ENCODE peak calls at places on chromosomes 11 and 22, in eight cellular contexts. R is activated CD4-positive, CD25-positive, alpha-beta regulatory T cell; X is ovary; A is EL; E is PC-9; M is NAMALWA; K is mucosa of gallbladder; U is NCI-H1417. O is an unnamed sample.

GRCh38 chr22:21837184-21837979 is 30.1 kb downstream of the MAPK1 start:
- DNase-seq in M (no peak), E (peak), R (no peak), A (peak), X (no peak), K (no peak), U (no peak), O (no peak)

GRCh38 chr11:61011950-61012830 is 40.7 kb downstream of the CD6 start:
- DNase-seq in A (peak), R (no peak), X (no peak), E (no peak), M (no peak), K (no peak), U (no peak), O (no peak)

GRCh38 chr22:39733191-39733590 is 160.4 kb downstream of the ENTHD1 start:
- DNase-seq in K (no peak), U (no peak), E (no peak), M (no peak), X (no peak), R (no peak), A (no peak), O (no peak)

GRCh38 chr11:61890536-61891330 is 612 bp downstream of the FADS3 start:
- DNase-seq in M (peak), A (peak), K (peak), R (no peak), U (peak), X (peak), E (peak), O (peak)

GRCh38 chr11:41437006-41437405 is 22.4 kb downstream of the LRRC4C start:
- DNase-seq in U (no peak), K (no peak), A (no peak), X (no peak), M (no peak), E (no peak), R (no peak), O (no peak)

GRCh38 chr11:44944853-44945235 is 5.8 kb downstream of the TP53I11 start:
- DNase-seq in X (no peak), E (no peak), U (peak), R (no peak), M (no peak), A (no peak), K (no peak), O (no peak)

GRCh38 chr11:3786781-3787428 is 10.4 kb downstream of the NUP98 start:
- DNase-seq in A (peak), U (no peak), K (no peak), M (no peak), R (no peak), E (no peak), X (no peak), O (no peak)

GRCh38 chr22:49933236-49933921 is 14.9 kb downstream of the CRELD2 start:
- DNase-seq in A (no peak), U (no peak), E (no peak), R (no peak), X (peak), K (no peak), M (no peak), O (no peak)

GRCh38 chr11:38305682-38306081 is 1707.6 kb upstream of the RAG2 start:
- DNase-seq in M (no peak), A (no peak), X (no peak), R (no peak), U (no peak), K (no peak), E (no peak), O (no peak)